ENCODE peak calls at places on chromosomes 4 and X, in four cellular contexts. One of them, this sample, is unnamed.

GRCh38 chr4:41887821-41888699 is 47.2 kb upstream of the TMEM33 start:
- DNase-seq in HepG2: peak
- DNase-seq in GM12878: no peak
- DNase-seq in K562: peak
- DNase-seq in this sample: peak

GRCh38 chr4:127669691-127670090 is 36.9 kb downstream of the INTU start:
- DNase-seq in K562: no peak
- DNase-seq in HepG2: no peak
- DNase-seq in GM12878: no peak
- DNase-seq in this sample: no peak

GRCh38 chrX:13283512-13283911 is 36.3 kb downstream of the ATXN3L start:
- DNase-seq in GM12878: no peak
- DNase-seq in HepG2: no peak
- DNase-seq in K562: no peak
- DNase-seq in this sample: no peak

GRCh38 chr4:48706741-48707140 is 73.3 kb downstream of the FRYL start:
- DNase-seq in GM12878: no peak
- DNase-seq in HepG2: peak
- DNase-seq in K562: no peak
- DNase-seq in this sample: no peak

GRCh38 chr4:134132086-134132783 is 69.4 kb downstream of the PABPC4L start:
- DNase-seq in K562: no peak
- DNase-seq in GM12878: no peak
- DNase-seq in HepG2: no peak
- DNase-seq in this sample: peak

GRCh38 chr4:82450966-82451755 is 20.8 kb downstream of the ENOPH1 start:
- DNase-seq in K562: no peak
- DNase-seq in HepG2: no peak
- DNase-seq in GM12878: no peak
- DNase-seq in this sample: no peak

GRCh38 chrX:38558681-38559080 is 2.7 kb upstream of the TSPAN7 start:
- DNase-seq in HepG2: no peak
- DNase-seq in K562: no peak
- DNase-seq in GM12878: no peak
- DNase-seq in this sample: no peak

GRCh38 chr4:154120277-154120676 is 331.4 kb upstream of the SFRP2 start:
- DNase-seq in GM12878: no peak
- DNase-seq in K562: no peak
- DNase-seq in HepG2: no peak
- DNase-seq in this sample: no peak

GRCh38 chr4:88938138-88938537 is 118.8 kb downstream of the FAM13A start:
- DNase-seq in K562: no peak
- DNase-seq in HepG2: no peak
- DNase-seq in GM12878: no peak
- DNase-seq in this sample: no peak

GRCh38 chr4:185219551-185220344 is 10.3 kb downstream of the SNX25 start:
- DNase-seq in HepG2: no peak
- DNase-seq in K562: no peak
- DNase-seq in GM12878: no peak
- DNase-seq in this sample: no peak

GRCh38 chr4:2417196-2417764 is 1.2 kb downstream of the ZFYVE28 start:
- DNase-seq in K562: peak
- DNase-seq in GM12878: no peak
- DNase-seq in HepG2: no peak
- DNase-seq in this sample: no peak

GRCh38 chrX:155065035-155065734 is 5.8 kb downstream of the CMC4 start:
- DNase-seq in GM12878: no peak
- DNase-seq in K562: no peak
- DNase-seq in HepG2: no peak
- DNase-seq in this sample: no peak

GRCh38 chr4:73499996-73500765 is 18.6 kb downstream of the AFM start:
- DNase-seq in HepG2: no peak
- DNase-seq in K562: no peak
- DNase-seq in GM12878: no peak
- DNase-seq in this sample: no peak

GRCh38 chrX:11789809-11790208 is 31.8 kb downstream of the MSL3 start:
- DNase-seq in GM12878: peak
- DNase-seq in K562: no peak
- DNase-seq in HepG2: no peak
- DNase-seq in this sample: no peak

GRCh38 chr4:158079661-158080060 is 93.2 kb downstream of the GASK1B start:
- DNase-seq in HepG2: no peak
- DNase-seq in K562: no peak
- DNase-seq in GM12878: no peak
- DNase-seq in this sample: no peak

GRCh38 chr4:186854256-186854655 is 130.6 kb upstream of the FAT1 start:
- DNase-seq in GM12878: no peak
- DNase-seq in K562: no peak
- DNase-seq in HepG2: no peak
- DNase-seq in this sample: no peak

GRCh38 chrX:72308566-72309296 is 3.0 kb upstream of the CITED1 start:
- DNase-seq in K562: peak
- DNase-seq in GM12878: no peak
- DNase-seq in HepG2: peak
- DNase-seq in this sample: peak

GRCh38 chr4:171793723-171794122 is 19.5 kb upstream of the GALNTL6 start:
- DNase-seq in HepG2: no peak
- DNase-seq in K562: no peak
- DNase-seq in GM12878: no peak
- DNase-seq in this sample: no peak
- TF ChIP-seq HDAC2 in HepG2: no peak
- TF ChIP-seq HDAC2 in K562: no peak
- TF ChIP-seq HDAC2 in GM12878: no peak
- TF ChIP-seq HDAC2 in this sample: no peak

GRCh38 chr4:146582864-146583263 is 55.8 kb upstream of the POU4F2 start:
- DNase-seq in GM12878: no peak
- DNase-seq in HepG2: no peak
- DNase-seq in K562: no peak
- DNase-seq in this sample: no peak

GRCh38 chr4:146577111-146577510 is 55.4 kb upstream of the SLC10A7 start:
- DNase-seq in K562: no peak
- DNase-seq in HepG2: no peak
- DNase-seq in GM12878: no peak
- DNase-seq in this sample: no peak
- TF ChIP-seq MYC in K562: no peak
- TF ChIP-seq MYC in HepG2: no peak
- TF ChIP-seq MYC in GM12878: no peak
- TF ChIP-seq MYC in this sample: no peak

GRCh38 chr4:112279882-112280315 is 5.8 kb downstream of the TIFA start:
- DNase-seq in HepG2: no peak
- DNase-seq in GM12878: no peak
- DNase-seq in K562: no peak
- DNase-seq in this sample: no peak
- TF ChIP-seq HDAC2 in HepG2: no peak
- TF ChIP-seq HDAC2 in GM12878: no peak
- TF ChIP-seq HDAC2 in K562: no peak
- TF ChIP-seq HDAC2 in this sample: no peak

DNA sequence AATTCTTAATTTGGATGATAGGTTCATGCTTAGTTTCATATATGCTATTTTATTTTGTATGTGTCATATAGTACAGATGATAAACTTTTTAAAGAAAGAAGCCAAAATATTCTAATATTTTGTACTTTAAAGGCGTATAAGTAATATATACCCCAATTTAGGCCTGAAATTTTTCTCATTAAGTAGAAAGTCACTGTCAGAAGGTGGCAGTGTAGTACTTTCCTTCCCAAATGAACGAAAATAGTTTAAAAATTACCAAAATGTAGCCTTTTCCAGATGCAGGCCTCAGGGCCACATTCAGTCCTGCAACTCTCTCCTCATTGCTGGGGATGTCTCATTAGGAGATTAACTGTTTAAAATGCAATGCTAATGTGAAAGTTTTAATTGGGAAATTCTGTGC is 1263.6 kb downstream of the C4orf33 start:
- DNase-seq in K562: no peak
- DNase-seq in GM12878: no peak
- DNase-seq in HepG2: peak
- DNase-seq in this sample: no peak
- TF ChIP-seq MYC in K562: no peak
- TF ChIP-seq MYC in GM12878: no peak
- TF ChIP-seq MYC in HepG2: no peak
- TF ChIP-seq MYC in this sample: no peak

GRCh38 chrX:46757052-46757451 is 1.9 kb downstream of the SLC9A7 start:
- DNase-seq in K562: no peak
- DNase-seq in HepG2: no peak
- DNase-seq in GM12878: no peak
- DNase-seq in this sample: no peak

GRCh38 chrX:46759645-46759974 is 692 bp upstream of the SLC9A7 start:
- DNase-seq in K562: no peak
- DNase-seq in GM12878: no peak
- DNase-seq in HepG2: no peak
- DNase-seq in this sample: no peak

GRCh38 chrX:46757593-46757992 is 1.3 kb downstream of the SLC9A7 start:
- DNase-seq in K562: no peak
- DNase-seq in GM12878: no peak
- DNase-seq in HepG2: no peak
- DNase-seq in this sample: no peak

GRCh38 chrX:46758956-46759644 is at the start of gene SLC9A7:
- DNase-seq in GM12878: peak
- DNase-seq in HepG2: peak
- DNase-seq in K562: peak
- DNase-seq in this sample: peak

GRCh38 chrX:46758163-46758955 is 559 bp downstream of the SLC9A7 start:
- DNase-seq in GM12878: no peak
- DNase-seq in K562: no peak
- DNase-seq in HepG2: no peak
- DNase-seq in this sample: no peak
- TF ChIP-seq HDAC2 in GM12878: no peak
- TF ChIP-seq HDAC2 in K562: no peak
- TF ChIP-seq HDAC2 in HepG2: no peak
- TF ChIP-seq HDAC2 in this sample: no peak

DNA sequence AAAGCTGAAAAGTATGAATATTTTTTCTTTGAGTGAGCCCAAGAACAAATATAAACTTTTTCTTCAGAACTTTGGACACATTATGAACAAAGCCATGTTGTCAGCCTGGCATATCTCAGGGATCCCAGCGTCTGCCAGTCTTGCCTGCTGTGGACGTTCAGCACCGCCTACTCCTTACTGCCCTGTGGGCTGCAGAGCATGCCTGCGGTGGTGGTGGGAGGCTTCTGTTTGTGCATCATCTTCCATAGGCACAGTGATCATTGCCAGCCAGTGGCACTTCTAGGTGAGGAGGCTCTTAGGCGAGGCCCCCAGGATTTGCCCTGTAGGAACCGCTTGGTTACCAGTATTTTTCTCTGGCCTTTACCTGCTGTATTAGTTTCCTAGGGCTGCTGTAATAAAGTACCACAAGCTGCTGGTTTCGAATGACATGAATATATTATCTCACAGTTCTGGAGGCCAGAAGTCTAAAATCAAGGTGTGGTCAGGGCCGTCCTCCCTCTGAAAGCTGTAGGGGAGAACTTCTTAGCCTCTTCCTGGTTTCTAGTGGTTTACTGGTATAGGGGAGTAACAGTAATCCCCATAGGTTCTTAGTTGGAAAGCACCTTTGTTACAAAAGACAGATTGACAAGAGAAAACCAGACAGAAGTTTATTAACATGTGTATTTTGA is 15.4 kb downstream of the ANXA3 start:
- DNase-seq in K562: no peak
- DNase-seq in GM12878: peak
- DNase-seq in HepG2: no peak
- DNase-seq in this sample: no peak
- TF ChIP-seq MYC in K562: no peak
- TF ChIP-seq MYC in GM12878: no peak
- TF ChIP-seq MYC in HepG2: no peak
- TF ChIP-seq MYC in this sample: no peak